ENCODE peak calls at places on chromosomes 13 and 19, in seven cellular contexts. One of them, this sample, is unnamed.

GRCh38 chr13:71661921-71662320 is 205.1 kb downstream of the DACH1 start:
- DNase-seq in cardiac muscle cell: peak; percentile 92
- DNase-seq in A549: no peak
- DNase-seq in MM.1S: no peak
- DNase-seq in WERI-Rb-1: no peak
- DNase-seq in A673: no peak
- DNase-seq in neural progenitor cell: no peak
- DNase-seq in this sample: no peak

GRCh38 chr19:10404888-10405808 is 1.8 kb upstream of the CDC37 start:
- DNase-seq in cardiac muscle cell: no peak
- DNase-seq in A549: no peak
- DNase-seq in MM.1S: no peak
- DNase-seq in WERI-Rb-1: no peak
- DNase-seq in A673: no peak
- DNase-seq in neural progenitor cell: peak; percentile 37
- DNase-seq in this sample: no peak

GRCh38 chr13:113666324-113666660 is 727 bp upstream of the GRK1 start:
- DNase-seq in cardiac muscle cell: no peak
- DNase-seq in A549: no peak
- DNase-seq in MM.1S: no peak
- DNase-seq in WERI-Rb-1: peak; percentile 14
- DNase-seq in A673: no peak
- DNase-seq in neural progenitor cell: no peak
- DNase-seq in this sample: no peak

GRCh38 chr19:39641773-39642172 is 13.9 kb upstream of the LGALS16 start:
- DNase-seq in cardiac muscle cell: no peak
- DNase-seq in A549: no peak
- DNase-seq in MM.1S: no peak
- DNase-seq in WERI-Rb-1: no peak
- DNase-seq in A673: no peak
- DNase-seq in neural progenitor cell: no peak
- DNase-seq in this sample: no peak

GRCh38 chr13:20197361-20197834 is 4.7 kb upstream of the GJB2 start:
- DNase-seq in cardiac muscle cell: peak; percentile 58
- DNase-seq in A549: peak; percentile 31
- DNase-seq in MM.1S: peak; percentile 42
- DNase-seq in WERI-Rb-1: no peak
- DNase-seq in A673: peak; percentile 63
- DNase-seq in neural progenitor cell: peak; percentile 65
- DNase-seq in this sample: peak; percentile 86

GRCh38 chr19:9865732-9866627 is 30.9 kb downstream of the PIN1 start:
- DNase-seq in cardiac muscle cell: no peak
- DNase-seq in A549: no peak
- DNase-seq in MM.1S: peak; percentile 87
- DNase-seq in WERI-Rb-1: no peak
- DNase-seq in A673: peak; percentile 83
- DNase-seq in neural progenitor cell: peak; percentile 58
- DNase-seq in this sample: no peak

GRCh38 chr19:35552534-35553384 is 7.3 kb downstream of the TMEM147 start:
- DNase-seq in cardiac muscle cell: no peak
- DNase-seq in A549: no peak
- DNase-seq in MM.1S: no peak
- DNase-seq in WERI-Rb-1: no peak
- DNase-seq in A673: no peak
- DNase-seq in neural progenitor cell: no peak
- DNase-seq in this sample: no peak

GRCh38 chr13:109672545-109672944 is 113.8 kb downstream of the IRS2 start:
- DNase-seq in cardiac muscle cell: no peak
- DNase-seq in A549: no peak
- DNase-seq in MM.1S: no peak
- DNase-seq in WERI-Rb-1: no peak
- DNase-seq in A673: peak; percentile 33
- DNase-seq in neural progenitor cell: peak; percentile 80
- DNase-seq in this sample: no peak

GRCh38 chr13:112756967-112757758 is 67.3 kb downstream of the ATP11A start:
- DNase-seq in cardiac muscle cell: no peak
- DNase-seq in A549: no peak
- DNase-seq in MM.1S: no peak
- DNase-seq in WERI-Rb-1: no peak
- DNase-seq in A673: no peak
- DNase-seq in neural progenitor cell: peak; percentile 77
- DNase-seq in this sample: no peak

GRCh38 chr19:10027158-10027997 is 14.1 kb downstream of the RDH8 start:
- DNase-seq in cardiac muscle cell: peak; percentile 97
- DNase-seq in A549: peak; percentile 81
- DNase-seq in MM.1S: peak; percentile 89
- DNase-seq in WERI-Rb-1: peak; percentile 92
- DNase-seq in A673: peak; percentile 96
- DNase-seq in neural progenitor cell: peak; percentile 97
- DNase-seq in this sample: peak; percentile 93

GRCh38 chr19:3855321-3855720 is 13.5 kb downstream of the ZFR2 start:
- DNase-seq in cardiac muscle cell: no peak
- DNase-seq in A549: no peak
- DNase-seq in MM.1S: no peak
- DNase-seq in WERI-Rb-1: no peak
- DNase-seq in A673: no peak
- DNase-seq in neural progenitor cell: no peak
- DNase-seq in this sample: no peak

GRCh38 chr13:110310541-110311491 is 3.7 kb downstream of the COL4A2 start:
- DNase-seq in cardiac muscle cell: no peak
- DNase-seq in A549: no peak
- DNase-seq in MM.1S: no peak
- DNase-seq in WERI-Rb-1: peak; percentile 6
- DNase-seq in A673: no peak
- DNase-seq in neural progenitor cell: no peak
- DNase-seq in this sample: no peak

GRCh38 chr19:29457413-29457812 is 68.4 kb upstream of the VSTM2B start:
- DNase-seq in cardiac muscle cell: no peak
- DNase-seq in A549: no peak
- DNase-seq in MM.1S: no peak
- DNase-seq in WERI-Rb-1: no peak
- DNase-seq in A673: no peak
- DNase-seq in neural progenitor cell: no peak
- DNase-seq in this sample: no peak

GRCh38 chr13:73715910-73716257 is 418.3 kb downstream of the KLF12 start:
- DNase-seq in cardiac muscle cell: no peak
- DNase-seq in A549: no peak
- DNase-seq in MM.1S: peak; percentile 51
- DNase-seq in WERI-Rb-1: no peak
- DNase-seq in A673: no peak
- DNase-seq in neural progenitor cell: no peak
- DNase-seq in this sample: no peak

GRCh38 chr13:95254341-95254740 is 46.9 kb downstream of the ABCC4 start:
- DNase-seq in cardiac muscle cell: no peak
- DNase-seq in A549: no peak
- DNase-seq in MM.1S: no peak
- DNase-seq in WERI-Rb-1: no peak
- DNase-seq in A673: no peak
- DNase-seq in neural progenitor cell: no peak
- DNase-seq in this sample: no peak

GRCh38 chr13:40932252-40932651 is 86.9 kb downstream of the ELF1 start:
- DNase-seq in cardiac muscle cell: no peak
- DNase-seq in A549: no peak
- DNase-seq in MM.1S: no peak
- DNase-seq in WERI-Rb-1: no peak
- DNase-seq in A673: no peak
- DNase-seq in neural progenitor cell: no peak
- DNase-seq in this sample: no peak
- H3K27ac ChIP-seq in cardiac muscle cell: no peak overlapping the region
- H3K27ac ChIP-seq in A549: no peak overlapping the region
- H3K27ac ChIP-seq in MM.1S: no peak overlapping the region
- H3K27ac ChIP-seq in WERI-Rb-1: no peak overlapping the region
- H3K27ac ChIP-seq in A673: no peak overlapping the region
- H3K27ac ChIP-seq in neural progenitor cell: no peak overlapping the region
- H3K27ac ChIP-seq in this sample: peak overlapping the region; percentile 87

GRCh38 chr19:53849237-53849676 is 18.4 kb upstream of the MYADM start:
- DNase-seq in cardiac muscle cell: peak; percentile 95
- DNase-seq in A549: no peak
- DNase-seq in MM.1S: no peak
- DNase-seq in WERI-Rb-1: no peak
- DNase-seq in A673: peak; percentile 27
- DNase-seq in neural progenitor cell: no peak
- DNase-seq in this sample: no peak
- H3K27ac ChIP-seq in cardiac muscle cell: no peak overlapping the region
- H3K27ac ChIP-seq in A549: no peak overlapping the region
- H3K27ac ChIP-seq in MM.1S: no peak overlapping the region
- H3K27ac ChIP-seq in WERI-Rb-1: no peak overlapping the region
- H3K27ac ChIP-seq in A673: no peak overlapping the region
- H3K27ac ChIP-seq in neural progenitor cell: no peak overlapping the region
- H3K27ac ChIP-seq in this sample: no peak overlapping the region

GRCh38 chr19:50602935-50603334 is 34.7 kb upstream of the LRRC4B start:
- DNase-seq in cardiac muscle cell: no peak
- DNase-seq in A549: no peak
- DNase-seq in MM.1S: no peak
- DNase-seq in WERI-Rb-1: no peak
- DNase-seq in A673: no peak
- DNase-seq in neural progenitor cell: no peak
- DNase-seq in this sample: no peak

GRCh38 chr19:50607388-50607787 is 32.3 kb downstream of the SYT3 start:
- DNase-seq in cardiac muscle cell: no peak
- DNase-seq in A549: no peak
- DNase-seq in MM.1S: no peak
- DNase-seq in WERI-Rb-1: no peak
- DNase-seq in A673: no peak
- DNase-seq in neural progenitor cell: no peak
- DNase-seq in this sample: no peak

GRCh38 chr19:50601407-50602088 is 33.3 kb upstream of the LRRC4B start:
- DNase-seq in cardiac muscle cell: peak; percentile 41
- DNase-seq in A549: no peak
- DNase-seq in MM.1S: no peak
- DNase-seq in WERI-Rb-1: no peak
- DNase-seq in A673: no peak
- DNase-seq in neural progenitor cell: no peak
- DNase-seq in this sample: no peak

GRCh38 chr19:50602496-50602895 is 34.3 kb upstream of the LRRC4B start:
- DNase-seq in cardiac muscle cell: no peak
- DNase-seq in A549: no peak
- DNase-seq in MM.1S: no peak
- DNase-seq in WERI-Rb-1: no peak
- DNase-seq in A673: no peak
- DNase-seq in neural progenitor cell: no peak
- DNase-seq in this sample: no peak

GRCh38 chr19:50602089-50602422 is 33.8 kb upstream of the LRRC4B start:
- DNase-seq in cardiac muscle cell: no peak
- DNase-seq in A549: no peak
- DNase-seq in MM.1S: no peak
- DNase-seq in WERI-Rb-1: no peak
- DNase-seq in A673: no peak
- DNase-seq in neural progenitor cell: no peak
- DNase-seq in this sample: no peak
- H3K27ac ChIP-seq in cardiac muscle cell: no peak overlapping the region
- H3K27ac ChIP-seq in A549: no peak overlapping the region
- H3K27ac ChIP-seq in MM.1S: no peak overlapping the region
- H3K27ac ChIP-seq in WERI-Rb-1: no peak overlapping the region
- H3K27ac ChIP-seq in A673: no peak overlapping the region
- H3K27ac ChIP-seq in neural progenitor cell: no peak overlapping the region
- H3K27ac ChIP-seq in this sample: no peak overlapping the region

GRCh38 chr19:47095707-47096704 is 17.6 kb downstream of the ZC3H4 start:
- DNase-seq in cardiac muscle cell: peak; percentile 45
- DNase-seq in A549: peak; percentile 48
- DNase-seq in MM.1S: no peak
- DNase-seq in WERI-Rb-1: no peak
- DNase-seq in A673: no peak
- DNase-seq in neural progenitor cell: no peak
- DNase-seq in this sample: no peak

GRCh38 chr19:47093254-47093653 is 20.3 kb downstream of the ZC3H4 start:
- DNase-seq in cardiac muscle cell: no peak
- DNase-seq in A549: no peak
- DNase-seq in MM.1S: no peak
- DNase-seq in WERI-Rb-1: no peak
- DNase-seq in A673: no peak
- DNase-seq in neural progenitor cell: no peak
- DNase-seq in this sample: no peak

GRCh38 chr19:47094557-47095517 is 18.7 kb downstream of the ZC3H4 start:
- DNase-seq in cardiac muscle cell: no peak
- DNase-seq in A549: no peak
- DNase-seq in MM.1S: no peak
- DNase-seq in WERI-Rb-1: no peak
- DNase-seq in A673: no peak
- DNase-seq in neural progenitor cell: no peak
- DNase-seq in this sample: no peak

GRCh38 chr19:47096721-47097120 is 16.9 kb downstream of the ZC3H4 start:
- DNase-seq in cardiac muscle cell: no peak
- DNase-seq in A549: no peak
- DNase-seq in MM.1S: no peak
- DNase-seq in WERI-Rb-1: peak; percentile 30
- DNase-seq in A673: no peak
- DNase-seq in neural progenitor cell: no peak
- DNase-seq in this sample: no peak

GRCh38 chr19:47093841-47094240 is 19.7 kb downstream of the ZC3H4 start:
- DNase-seq in cardiac muscle cell: no peak
- DNase-seq in A549: no peak
- DNase-seq in MM.1S: no peak
- DNase-seq in WERI-Rb-1: no peak
- DNase-seq in A673: no peak
- DNase-seq in neural progenitor cell: no peak
- DNase-seq in this sample: no peak
- H3K27ac ChIP-seq in cardiac muscle cell: peak overlapping the region; percentile 81
- H3K27ac ChIP-seq in A549: no peak overlapping the region
- H3K27ac ChIP-seq in MM.1S: no peak overlapping the region
- H3K27ac ChIP-seq in WERI-Rb-1: no peak overlapping the region
- H3K27ac ChIP-seq in A673: no peak overlapping the region
- H3K27ac ChIP-seq in neural progenitor cell: no peak overlapping the region
- H3K27ac ChIP-seq in this sample: no peak overlapping the region

DNA sequence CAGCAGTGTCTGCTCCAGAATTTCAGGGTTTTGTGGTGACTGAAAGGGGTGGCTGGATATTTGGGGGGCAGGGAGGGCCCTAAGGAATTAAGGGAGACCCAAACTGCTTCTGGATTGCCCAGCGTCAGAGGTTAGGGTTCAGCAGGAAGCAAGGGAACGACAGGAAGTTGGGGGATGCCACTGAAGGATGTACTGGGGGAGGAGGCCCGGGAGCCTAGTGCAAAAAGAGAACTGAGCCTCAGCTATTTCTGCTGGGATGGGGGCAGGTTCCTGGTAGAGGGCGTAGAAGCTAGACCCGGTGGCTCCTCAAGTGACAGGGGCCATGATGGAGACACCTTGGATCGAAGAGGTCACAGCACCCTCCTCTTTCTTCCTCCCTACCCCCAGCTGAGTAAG is 1.1 kb downstream of the CYP2S1 start:
- DNase-seq in cardiac muscle cell: no peak
- DNase-seq in A549: no peak
- DNase-seq in MM.1S: no peak
- DNase-seq in WERI-Rb-1: no peak
- DNase-seq in A673: no peak
- DNase-seq in neural progenitor cell: no peak
- DNase-seq in this sample: no peak
- H3K27ac ChIP-seq in cardiac muscle cell: no peak overlapping the region
- H3K27ac ChIP-seq in A549: peak overlapping the region; percentile 87
- H3K27ac ChIP-seq in MM.1S: no peak overlapping the region
- H3K27ac ChIP-seq in WERI-Rb-1: no peak overlapping the region
- H3K27ac ChIP-seq in A673: no peak overlapping the region
- H3K27ac ChIP-seq in neural progenitor cell: no peak overlapping the region
- H3K27ac ChIP-seq in this sample: no peak overlapping the region